ENCODE peak calls at places on chromosomes 12 and 14, in five cellular contexts. F is AG04449, G is B cell, Q is heart left ventricle, U is HFFc6. V is an unnamed sample.
A peak's percentile ranks its signal among the peaks of the same experiment; 100 is the strongest.

GRCh38 chr12:5944688-5945070 is 380 bp downstream of the ANO2 start:
- DNase-seq in U (no peak), Q (no peak), G (no peak), F (no peak), V (no peak)

GRCh38 chr14:29895591-29896043 is 32.0 kb downstream of the PRKD1 start:
- DNase-seq in Q (no peak), U (no peak), F (no peak), G (no peak), V (no peak)

GRCh38 chr12:58372298-58372697 is 430.9 kb downstream of the ATP23 start:
- DNase-seq in F (no peak), Q (no peak), G (no peak), U (no peak), V (no peak)

GRCh38 chr14:46691819-46692218 is 40.2 kb upstream of the RPL10L start:
- DNase-seq in Q (no peak), U (no peak), G (no peak), F (no peak), V (no peak)

GRCh38 chr14:61350427-61350826 is 29.0 kb downstream of the PRKCH start:
- DNase-seq in Q (no peak), F (no peak), G (no peak), U (no peak), V (no peak)

GRCh38 chr12:116982721-116983502 is 72.2 kb downstream of the FBXW8 start:
- DNase-seq in F (peak; percentile 49), U (peak; percentile 63), Q (no peak), G (no peak), V (peak; percentile 50)

GRCh38 chr12:120820885-120821510 is 83.2 kb downstream of the SPPL3 start:
- DNase-seq in F (no peak), G (no peak), U (no peak), Q (no peak), V (no peak)

GRCh38 chr14:53347046-53347445 is 193.9 kb upstream of the DDHD1 start:
- DNase-seq in U (no peak), F (no peak), Q (no peak), G (no peak), V (no peak)

GRCh38 chr12:76236640-76237039 is 111.6 kb downstream of the BBS10 start:
- DNase-seq in U (peak; percentile 45), G (no peak), Q (no peak), F (no peak), V (no peak)

GRCh38 chr12:71014180-71014785 is 93.7 kb upstream of the PTPRR start:
- DNase-seq in U (no peak), G (no peak), F (no peak), Q (no peak), V (no peak)

GRCh38 chr14:32426028-32426427 is 96.9 kb downstream of the AKAP6 start:
- DNase-seq in Q (no peak), G (no peak), U (no peak), F (no peak), V (no peak)

GRCh38 chr14:54747616-54748015 is 155.0 kb downstream of the GCH1 start:
- DNase-seq in Q (no peak), G (no peak), F (no peak), U (no peak), V (no peak)

GRCh38 chr12:64609543-64610091 is 678 bp upstream of the RASSF3 start:
- DNase-seq in G (peak; percentile 19), U (no peak), Q (no peak), F (no peak), V (no peak)

GRCh38 chr14:88613552-88614010 is 50.7 kb downstream of the ZC3H14 start:
- DNase-seq in F (no peak), G (no peak), U (peak; percentile 65), Q (no peak), V (no peak)

GRCh38 chr14:101127239-101127638 is 223.7 kb upstream of the RTL1 start:
- DNase-seq in F (no peak), U (no peak), Q (no peak), G (no peak), V (no peak)

GRCh38 chr14:53355581-53356112 is 202.5 kb upstream of the DDHD1 start:
- DNase-seq in G (no peak), Q (no peak), F (no peak), U (peak; percentile 15), V (peak; percentile 29)

GRCh38 chr14:82313889-82314288 is 780.2 kb upstream of the SEL1L start:
- DNase-seq in U (no peak), Q (no peak), F (no peak), G (no peak), V (no peak)

GRCh38 chr12:1797991-1798733 is 22.2 kb upstream of the LRTM2 start:
- DNase-seq in G (peak; percentile 21), U (no peak), F (no peak), Q (no peak), V (no peak)

GRCh38 chr14:105481886-105482454 is 4.7 kb upstream of the CRIP1 start:
- DNase-seq in F (peak; percentile 81), U (peak; percentile 99), G (peak; percentile 93), Q (peak; percentile 97), V (peak; percentile 84)

GRCh38 chr14:55513491-55513890 is 66.5 kb upstream of the KTN1 start:
- DNase-seq in Q (no peak), G (no peak), F (no peak), U (no peak), V (no peak)

GRCh38 chr12:123478069-123478468 is 20.1 kb downstream of the SNRNP35 start:
- DNase-seq in U (no peak), Q (no peak), F (no peak), G (no peak), V (no peak)

GRCh38 chr14:104552738-104553125 is 26.8 kb upstream of the C14orf180 start:
- DNase-seq in U (no peak), G (peak; percentile 20), F (no peak), Q (no peak), V (no peak)

GRCh38 chr14:83975435-83976222 is 1554.3 kb upstream of the FLRT2 start:
- DNase-seq in U (no peak), F (no peak), Q (peak; percentile 47), G (no peak), V (no peak)

GRCh38 chr14:72892879-72893635 is 844 bp downstream of the DPF3 start:
- DNase-seq in U (no peak), F (no peak), Q (peak; percentile 24), G (peak; percentile 57), V (no peak)

GRCh38 chr12:5094550-5094949 is 50.9 kb downstream of the KCNA5 start:
- DNase-seq in G (no peak), Q (no peak), U (no peak), F (no peak), V (peak; percentile 21)

GRCh38 chr14:91244501-91244901 is at the start of gene GPR68:
- DNase-seq in U (peak; percentile 65), Q (peak; percentile 52), G (no peak), F (peak; percentile 28), V (no peak)

GRCh38 chr14:45610303-45610702 is 357.3 kb upstream of the MIS18BP1 start:
- DNase-seq in Q (no peak), F (no peak), U (peak; percentile 7), G (no peak), V (peak; percentile 4)

GRCh38 chr12:5435161-5435560 is 3.3 kb downstream of the NTF3 start:
- DNase-seq in U (no peak), F (no peak), G (no peak), Q (no peak), V (no peak)

GRCh38 chr12:116892318-116892717 is 11.1 kb upstream of the HRK start:
- DNase-seq in G (no peak), Q (no peak), F (no peak), U (no peak), V (no peak)

GRCh38 chr14:104970231-104971068 is 7.7 kb downstream of the AHNAK2 start:
- DNase-seq in G (no peak), U (peak; percentile 81), F (no peak), Q (peak; percentile 65), V (peak; percentile 61)

GRCh38 chr12:124863409-124864325 is at the start of gene SCARB1:
- DNase-seq in F (no peak), G (peak; percentile 98), Q (peak; percentile 85), U (peak; percentile 60), V (no peak)

DNA sequence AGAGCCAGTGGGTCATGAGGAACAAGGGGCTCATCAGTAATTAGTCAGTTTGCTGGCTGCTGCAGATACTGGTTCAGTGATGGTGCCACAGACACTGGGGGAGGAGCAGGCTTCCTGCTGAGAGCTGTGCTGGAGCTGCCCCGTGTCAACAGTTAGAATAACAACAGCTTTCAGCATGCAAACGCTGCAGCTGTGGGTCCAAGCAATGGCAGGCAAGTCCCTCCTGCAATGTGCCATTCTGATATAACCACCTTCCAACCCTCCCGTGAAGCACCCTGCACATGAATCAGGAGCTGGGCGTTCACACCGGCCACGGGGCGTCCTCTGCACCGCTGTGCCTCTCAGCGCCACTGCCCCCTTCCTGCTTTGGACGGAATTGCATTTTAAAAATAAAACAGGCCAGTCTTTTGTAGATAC is 258.4 kb upstream of the SFSWAP start:
- DNase-seq in Q (no peak), U (no peak), F (no peak), G (no peak), V (no peak)
- TF ChIP-seq CTCF in Q (peak; percentile 20), U (peak; percentile 25), F (peak; percentile 8), G (no peak), V (no peak)

GRCh38 chr12:85441740-85442139 is 161.7 kb downstream of the ALX1 start:
- DNase-seq in F (no peak), U (no peak), Q (no peak), G (no peak), V (no peak)
- TF ChIP-seq CTCF in F (peak; percentile 7), U (peak; percentile 43), Q (peak; percentile 17), G (no peak), V (peak; percentile 33)

GRCh38 chr12:788288-788687 is 35.9 kb downstream of the WNK1 start:
- DNase-seq in F (no peak), U (no peak), G (no peak), Q (no peak), V (no peak)

GRCh38 chr12:790608-791007 is 38.2 kb downstream of the WNK1 start:
- DNase-seq in F (no peak), G (no peak), U (no peak), Q (no peak), V (no peak)

GRCh38 chr12:790253-790563 is 37.8 kb downstream of the WNK1 start:
- DNase-seq in Q (no peak), U (no peak), G (no peak), F (no peak), V (no peak)

GRCh38 chr12:795305-795704 is 42.9 kb downstream of the WNK1 start:
- DNase-seq in G (no peak), Q (no peak), U (no peak), F (no peak), V (no peak)

GRCh38 chr12:793037-793436 is 40.7 kb downstream of the WNK1 start:
- DNase-seq in F (no peak), G (no peak), U (no peak), Q (no peak), V (no peak)
- TF ChIP-seq CTCF in F (no peak), G (no peak), U (no peak), Q (no peak), V (no peak)

GRCh38 chr12:53251477-53252348 is 16.4 kb upstream of the ESPL1 start:
- DNase-seq in F (no peak), G (peak; percentile 94), Q (peak; percentile 84), U (peak; percentile 56), V (no peak)
- TF ChIP-seq CTCF in F (peak; percentile 46), G (peak; percentile 42), Q (peak; percentile 62), U (peak; percentile 64), V (peak; percentile 47)

V was measured in BJ.